ENCODE peak calls at places on chromosomes 5 and 9, in four cellular contexts. One of them, this sample, is unnamed.

GRCh38 chr5:106171708-106172107 is 1499.0 kb downstream of the EFNA5 start:
- DNase-seq in HepG2: no peak
- DNase-seq in K562: no peak
- DNase-seq in WTC11: no peak
- DNase-seq in this sample: no peak

GRCh38 chr9:126953089-126953809 is 38.7 kb downstream of the RALGPS1 start:
- DNase-seq in WTC11: no peak
- DNase-seq in K562: no peak
- DNase-seq in HepG2: no peak
- DNase-seq in this sample: no peak

GRCh38 chr5:105849701-105850100 is 1821.0 kb downstream of the EFNA5 start:
- DNase-seq in HepG2: no peak
- DNase-seq in WTC11: no peak
- DNase-seq in K562: no peak
- DNase-seq in this sample: no peak

GRCh38 chr9:15642369-15642962 is 89.6 kb downstream of the CCDC171 start:
- DNase-seq in WTC11: no peak
- DNase-seq in HepG2: peak; percentile 50
- DNase-seq in K562: peak; percentile 9
- DNase-seq in this sample: peak; percentile 33

GRCh38 chr5:32585446-32586250 is at the start of gene SUB1:
- DNase-seq in HepG2: peak; percentile 87
- DNase-seq in WTC11: peak; percentile 95
- DNase-seq in K562: peak; percentile 96
- DNase-seq in this sample: peak; percentile 96

GRCh38 chr9:91690540-91691249 is 259.3 kb downstream of the ROR2 start:
- DNase-seq in HepG2: no peak
- DNase-seq in WTC11: no peak
- DNase-seq in K562: no peak
- DNase-seq in this sample: no peak

GRCh38 chr5:148229840-148230239 is 8.5 kb upstream of the MARCOL start:
- DNase-seq in WTC11: no peak
- DNase-seq in K562: no peak
- DNase-seq in HepG2: no peak
- DNase-seq in this sample: no peak

GRCh38 chr9:128150594-128151342 is 1.5 kb downstream of the LCN2 start:
- DNase-seq in WTC11: peak; percentile 82
- DNase-seq in HepG2: peak; percentile 47
- DNase-seq in K562: peak; percentile 94
- DNase-seq in this sample: peak; percentile 64

GRCh38 chr5:94884294-94884693 is 265.8 kb downstream of the SLF1 start:
- DNase-seq in K562: no peak
- DNase-seq in HepG2: no peak
- DNase-seq in WTC11: peak; percentile 11
- DNase-seq in this sample: no peak

GRCh38 chr5:41794478-41794877 is 75.7 kb downstream of the OXCT1 start:
- DNase-seq in HepG2: peak; percentile 3
- DNase-seq in WTC11: no peak
- DNase-seq in K562: no peak
- DNase-seq in this sample: no peak

GRCh38 chr5:72848474-72849428 is 32.3 kb downstream of the TNPO1 start:
- DNase-seq in WTC11: peak; percentile 56
- DNase-seq in K562: peak; percentile 79
- DNase-seq in HepG2: peak; percentile 12
- DNase-seq in this sample: peak; percentile 90

GRCh38 chr5:178793156-178793555 is 62.7 kb upstream of the ZNF354A start:
- DNase-seq in HepG2: peak; percentile 21
- DNase-seq in WTC11: peak; percentile 89
- DNase-seq in K562: no peak
- DNase-seq in this sample: peak; percentile 71

GRCh38 chr5:31113101-31113500 is 80.4 kb upstream of the CDH6 start:
- DNase-seq in HepG2: no peak
- DNase-seq in K562: no peak
- DNase-seq in WTC11: no peak
- DNase-seq in this sample: no peak

GRCh38 chr5:88707216-88707965 is 175.6 kb downstream of the MEF2C start:
- DNase-seq in WTC11: no peak
- DNase-seq in HepG2: no peak
- DNase-seq in K562: no peak
- DNase-seq in this sample: no peak

GRCh38 chr5:74865293-74865798 is 841 bp downstream of the FAM169A start:
- DNase-seq in HepG2: no peak
- DNase-seq in WTC11: no peak
- DNase-seq in K562: no peak
- DNase-seq in this sample: peak; percentile 55

GRCh38 chr9:970310-971002 is 6.0 kb upstream of the DMRT3 start:
- DNase-seq in HepG2: no peak
- DNase-seq in K562: no peak
- DNase-seq in WTC11: peak; percentile 68
- DNase-seq in this sample: no peak

GRCh38 chr5:127754259-127754658 is 51.1 kb downstream of the CCDC192 start:
- DNase-seq in WTC11: no peak
- DNase-seq in HepG2: no peak
- DNase-seq in K562: no peak
- DNase-seq in this sample: no peak

GRCh38 chr5:54401515-54401914 is 54.0 kb upstream of the HSPB3 start:
- DNase-seq in HepG2: no peak
- DNase-seq in WTC11: no peak
- DNase-seq in K562: no peak
- DNase-seq in this sample: no peak

GRCh38 chr9:122186777-122187176 is 27.1 kb downstream of the MORN5 start:
- DNase-seq in HepG2: no peak
- DNase-seq in WTC11: no peak
- DNase-seq in K562: no peak
- DNase-seq in this sample: no peak

GRCh38 chr5:82307431-82307830 is 29.3 kb upstream of the RPS23 start:
- DNase-seq in WTC11: no peak
- DNase-seq in K562: no peak
- DNase-seq in HepG2: no peak
- DNase-seq in this sample: no peak

GRCh38 chr9:4538107-4538506 is 47.8 kb downstream of the SLC1A1 start:
- DNase-seq in WTC11: no peak
- DNase-seq in K562: no peak
- DNase-seq in HepG2: no peak
- DNase-seq in this sample: no peak

GRCh38 chr5:181188700-181189362 is 16.2 kb downstream of the TRIM7 start:
- DNase-seq in HepG2: peak; percentile 57
- DNase-seq in K562: peak; percentile 37
- DNase-seq in WTC11: peak; percentile 78
- DNase-seq in this sample: peak; percentile 47

GRCh38 chr9:133406480-133407307 is 11.1 kb downstream of the REXO4 start:
- DNase-seq in K562: peak; percentile 70
- DNase-seq in WTC11: peak; percentile 86
- DNase-seq in HepG2: peak; percentile 52
- DNase-seq in this sample: peak; percentile 91

GRCh38 chr9:33239922-33240321 is at the start of gene SPINK4:
- DNase-seq in K562: peak; percentile 78
- DNase-seq in WTC11: no peak
- DNase-seq in HepG2: peak; percentile 28
- DNase-seq in this sample: peak; percentile 78

GRCh38 chr9:124280176-124280691 is 22.5 kb downstream of the NEK6 start:
- DNase-seq in WTC11: no peak
- DNase-seq in K562: no peak
- DNase-seq in HepG2: no peak
- DNase-seq in this sample: no peak

GRCh38 chr9:114051706-114052105 is 26.4 kb downstream of the AMBP start:
- DNase-seq in WTC11: no peak
- DNase-seq in HepG2: no peak
- DNase-seq in K562: no peak
- DNase-seq in this sample: no peak

GRCh38 chr9:114051281-114051680 is 26.8 kb downstream of the AMBP start:
- DNase-seq in WTC11: no peak
- DNase-seq in K562: no peak
- DNase-seq in HepG2: no peak
- DNase-seq in this sample: no peak

GRCh38 chr9:114049453-114050225 is 28.5 kb downstream of the AMBP start:
- DNase-seq in K562: no peak
- DNase-seq in HepG2: no peak
- DNase-seq in WTC11: no peak
- DNase-seq in this sample: no peak

GRCh38 chr9:114050226-114050568 is 27.9 kb downstream of the AMBP start:
- DNase-seq in WTC11: no peak
- DNase-seq in K562: no peak
- DNase-seq in HepG2: no peak
- DNase-seq in this sample: no peak

GRCh38 chr9:114050646-114051045 is 27.5 kb downstream of the AMBP start:
- DNase-seq in K562: no peak
- DNase-seq in WTC11: no peak
- DNase-seq in HepG2: no peak
- DNase-seq in this sample: no peak
- TF ChIP-seq FOXJ3 in K562: no peak
- TF ChIP-seq FOXJ3 in WTC11: no peak
- TF ChIP-seq FOXJ3 in HepG2: no peak
- TF ChIP-seq FOXJ3 in this sample: no peak

DNA sequence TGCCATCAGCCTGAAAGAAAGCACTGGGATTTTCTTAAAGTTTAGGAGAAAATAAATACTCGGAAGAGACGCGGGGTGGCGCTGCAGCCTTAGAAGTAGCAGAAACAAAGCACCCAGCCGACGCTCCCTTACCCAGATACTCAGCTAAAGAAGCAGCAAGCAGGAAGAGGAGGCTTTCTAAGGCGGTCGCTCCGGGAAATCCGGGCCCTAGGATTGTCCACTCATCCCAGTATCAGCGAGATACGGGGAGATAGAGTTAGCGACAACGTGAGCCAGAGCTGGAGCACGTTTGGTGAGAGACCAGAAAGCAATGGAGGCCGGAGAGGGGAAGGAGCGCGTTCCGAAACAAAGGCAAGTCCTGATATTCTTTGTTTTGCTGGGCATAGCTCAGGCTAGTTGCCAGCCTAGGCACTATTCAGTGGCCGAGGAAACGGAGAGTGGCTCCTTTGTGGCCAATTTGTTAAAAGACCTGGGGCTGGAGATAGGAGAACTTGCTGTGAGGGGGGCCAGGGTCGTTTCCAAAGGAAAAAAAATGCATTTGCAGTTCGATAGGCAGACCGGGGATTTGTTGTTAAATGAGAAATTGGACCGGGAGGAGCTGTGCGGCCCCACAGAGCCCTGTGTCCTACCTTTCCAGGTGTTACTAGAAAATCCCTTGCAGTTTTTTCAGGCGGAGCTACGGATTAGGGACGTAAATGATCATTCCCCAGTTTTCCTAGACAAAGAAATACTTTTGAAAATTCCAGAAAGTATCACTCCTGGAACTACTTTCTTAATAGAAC is at the start of gene PCDHB2:
- DNase-seq in WTC11: peak; percentile 83
- DNase-seq in K562: peak; percentile 24
- DNase-seq in HepG2: peak; percentile 79
- DNase-seq in this sample: peak; percentile 42
- TF ChIP-seq FOXJ3 in WTC11: no peak
- TF ChIP-seq FOXJ3 in K562: no peak
- TF ChIP-seq FOXJ3 in HepG2: no peak
- TF ChIP-seq FOXJ3 in this sample: no peak

DNA sequence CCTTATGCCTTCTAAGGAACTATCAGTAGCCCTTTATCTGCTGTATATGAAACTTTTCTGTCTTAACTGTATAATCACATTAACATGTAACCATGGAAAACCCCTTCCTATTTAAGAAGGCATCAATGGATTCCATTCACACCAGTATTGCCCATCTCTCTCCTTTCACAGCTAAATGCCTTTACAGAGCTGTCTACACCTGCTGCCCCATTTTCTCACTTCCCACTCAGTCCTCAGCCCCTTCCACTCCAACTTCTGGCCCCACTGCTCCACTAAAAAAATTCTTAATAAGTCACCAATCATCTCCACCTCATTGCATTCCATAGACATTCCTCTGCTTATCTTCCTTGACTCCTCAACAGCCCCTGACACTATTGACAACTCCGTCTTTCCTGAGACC is 50.8 kb downstream of the SEC61B start:
- DNase-seq in HepG2: no peak
- DNase-seq in WTC11: no peak
- DNase-seq in K562: no peak
- DNase-seq in this sample: no peak
- TF ChIP-seq FOXJ3 in HepG2: no peak
- TF ChIP-seq FOXJ3 in WTC11: no peak
- TF ChIP-seq FOXJ3 in K562: no peak
- TF ChIP-seq FOXJ3 in this sample: no peak

GRCh38 chr5:58849995-58850667 is 267.3 kb downstream of the RAB3C start:
- DNase-seq in WTC11: peak; percentile 17
- DNase-seq in HepG2: peak; percentile 87
- DNase-seq in K562: peak; percentile 10
- DNase-seq in this sample: peak; percentile 49
- TF ChIP-seq FOXJ3 in WTC11: no peak
- TF ChIP-seq FOXJ3 in HepG2: no peak
- TF ChIP-seq FOXJ3 in K562: no peak
- TF ChIP-seq FOXJ3 in this sample: no peak

DNA sequence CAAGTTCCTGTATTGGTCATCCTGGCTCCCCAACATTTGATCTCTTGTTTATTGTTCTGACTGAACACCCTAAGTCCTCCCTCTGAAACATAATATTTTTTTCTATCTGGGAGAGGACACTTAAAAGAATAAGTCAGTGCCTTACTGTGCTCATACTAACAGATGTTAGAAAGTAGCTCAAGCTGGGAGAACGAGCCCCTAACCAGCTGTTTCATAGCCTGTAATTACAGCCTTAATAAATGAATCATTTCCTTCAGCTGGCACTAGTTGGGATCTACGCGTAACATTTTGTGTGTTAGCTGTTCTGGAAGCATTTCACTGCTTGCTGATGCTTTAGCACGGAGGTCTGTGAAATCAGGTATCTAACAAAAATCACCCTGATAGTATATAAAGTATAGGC is 345.9 kb upstream of the RIOK2 start:
- DNase-seq in WTC11: no peak
- DNase-seq in HepG2: no peak
- DNase-seq in K562: no peak
- DNase-seq in this sample: no peak
- TF ChIP-seq FOXJ3 in WTC11: no peak
- TF ChIP-seq FOXJ3 in HepG2: no peak
- TF ChIP-seq FOXJ3 in K562: no peak
- TF ChIP-seq FOXJ3 in this sample: no peak